ENCODE peak calls at places on chromosomes 5 and 9, in four cellular contexts. Q is MG63, C is adrenal gland, W is lower lobe of right lung. H is an unnamed sample.
A peak's percentile ranks its signal among the peaks of the same experiment; 100 is the strongest.

GRCh38 chr9:18771018-18771417 is 262.0 kb downstream of the SAXO1 start:
- DNase-seq in Q (no peak), C (no peak), W (no peak), H (no peak)

GRCh38 chr9:33130501-33130900 is 36.6 kb downstream of the B4GALT1 start:
- DNase-seq in Q (peak; percentile 14), C (no peak), W (no peak), H (peak; percentile 63)

GRCh38 chr5:134572811-134573210 is 47.3 kb downstream of the JADE2 start:
- DNase-seq in Q (no peak), C (no peak), W (no peak), H (no peak)

GRCh38 chr5:77852514-77853352 is 76.6 kb upstream of the TBCA start:
- DNase-seq in Q (peak; percentile 32), C (peak; percentile 80), W (no peak), H (peak; percentile 80)

GRCh38 chr9:131621551-131622321 is 76.4 kb downstream of the PRRT1B start:
- DNase-seq in Q (no peak), C (no peak), W (peak; percentile 74), H (no peak)

GRCh38 chr5:13698882-13699281 is 245.6 kb downstream of the DNAH5 start:
- DNase-seq in Q (no peak), C (no peak), W (no peak), H (no peak)

GRCh38 chr5:66230551-66230950 is 86.5 kb downstream of the SREK1 start:
- DNase-seq in Q (no peak), C (no peak), W (no peak), H (peak; percentile 28)

GRCh38 chr5:1788828-1789227 is 10.8 kb downstream of the MRPL36 start:
- DNase-seq in Q (no peak), C (no peak), W (no peak), H (no peak)

GRCh38 chr9:132881826-132882225 is 3.1 kb downstream of the SPACA9 start:
- DNase-seq in Q (no peak), C (no peak), W (no peak), H (no peak)

GRCh38 chr9:6194934-6195333 is 20.7 kb upstream of the IL33 start:
- DNase-seq in Q (no peak), C (no peak), W (no peak), H (no peak)

GRCh38 chr5:180847053-180847452 is 14.0 kb downstream of the ZFP62 start:
- DNase-seq in Q (no peak), C (no peak), W (no peak), H (no peak)

GRCh38 chr5:180849827-180850226 is 11.2 kb downstream of the ZFP62 start:
- DNase-seq in Q (no peak), C (no peak), W (no peak), H (no peak)

GRCh38 chr5:180848265-180848664 is 12.8 kb downstream of the ZFP62 start:
- DNase-seq in Q (no peak), C (no peak), W (no peak), H (no peak)

GRCh38 chr5:180850434-180851078 is 10.5 kb downstream of the ZFP62 start:
- DNase-seq in Q (no peak), C (no peak), W (no peak), H (no peak)

DNA sequence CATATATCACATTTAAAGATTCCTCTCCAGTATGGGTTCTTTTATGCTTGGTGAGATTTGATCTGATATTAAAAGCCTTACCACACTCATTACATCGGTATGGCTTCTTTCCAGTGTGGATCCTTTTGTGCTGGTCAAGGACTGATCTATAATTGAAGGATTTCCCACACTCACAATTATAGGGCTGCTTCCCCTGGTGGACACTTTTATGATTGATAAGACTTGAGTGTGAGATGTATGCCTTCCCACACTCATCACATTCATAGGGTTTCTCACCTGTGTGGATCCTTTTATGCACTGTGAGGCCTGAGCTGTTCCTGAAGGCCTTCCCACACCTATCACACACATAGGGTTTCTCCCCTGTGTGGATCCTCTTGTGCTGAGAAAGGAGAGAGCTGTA is 12.2 kb downstream of the ZFP62 start:
- DNase-seq in Q (no peak), C (no peak), W (no peak), H (no peak)
- H3K9me3 ChIP-seq in Q (peaks cover 55% of the 10 kb centered on the region), C (no peaks in the 10 kb centered on the region), W (peaks cover 9% of the 10 kb centered on the region), H (peaks cover 48% of the 10 kb centered on the region)

DNA sequence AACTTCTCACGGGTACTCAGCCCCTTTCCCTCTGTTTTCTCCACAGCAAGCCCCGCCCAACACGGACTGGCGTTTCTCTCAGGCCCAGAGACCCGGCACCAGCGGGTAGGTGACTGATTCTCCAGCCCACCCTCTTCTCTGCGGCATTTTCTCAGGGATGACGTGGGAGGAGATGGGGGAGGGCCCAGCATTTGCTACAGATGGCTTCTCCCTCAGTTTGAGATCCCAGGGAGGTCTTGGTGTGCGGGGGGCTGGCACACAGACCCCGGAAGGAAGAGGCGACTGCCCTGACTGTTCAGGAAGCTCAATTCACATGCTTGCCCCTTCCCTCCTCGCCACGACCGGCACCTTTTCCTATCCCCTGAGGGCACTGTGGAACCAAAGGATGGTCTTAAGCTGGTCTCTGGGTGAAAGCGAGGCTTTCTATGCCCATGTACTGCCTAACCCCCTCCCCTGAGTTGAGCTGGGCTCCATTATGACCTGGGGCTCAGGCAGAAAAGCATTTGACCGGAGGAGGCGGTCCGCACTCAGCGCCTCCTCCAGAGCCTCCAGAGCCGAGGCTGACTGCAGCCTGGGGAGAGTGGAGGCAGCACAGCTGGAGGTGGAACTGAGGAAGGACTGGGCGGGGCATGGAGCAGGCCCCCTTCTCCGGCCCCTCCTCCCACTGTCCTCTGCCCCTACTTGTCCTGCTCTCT is 6.0 kb downstream of the PCDHGC5 start:
- DNase-seq in Q (no peak), C (no peak), W (no peak), H (peak; percentile 43)
- H3K4me3 ChIP-seq in Q (no peak overlapping the region), C (no peak overlapping the region), W (no peak overlapping the region), H (peak overlapping the region; percentile 46)

GRCh38 chr9:126131066-126132010 is 195.3 kb upstream of the MVB12B start:
- DNase-seq in Q (no peak), C (no peak), W (no peak), H (no peak)
- H3K36me3 ChIP-seq in Q (no peaks in the 10 kb centered on the region), C (no peaks in the 10 kb centered on the region), W (no peaks in the 10 kb centered on the region), H (no peaks in the 10 kb centered on the region)

DNA sequence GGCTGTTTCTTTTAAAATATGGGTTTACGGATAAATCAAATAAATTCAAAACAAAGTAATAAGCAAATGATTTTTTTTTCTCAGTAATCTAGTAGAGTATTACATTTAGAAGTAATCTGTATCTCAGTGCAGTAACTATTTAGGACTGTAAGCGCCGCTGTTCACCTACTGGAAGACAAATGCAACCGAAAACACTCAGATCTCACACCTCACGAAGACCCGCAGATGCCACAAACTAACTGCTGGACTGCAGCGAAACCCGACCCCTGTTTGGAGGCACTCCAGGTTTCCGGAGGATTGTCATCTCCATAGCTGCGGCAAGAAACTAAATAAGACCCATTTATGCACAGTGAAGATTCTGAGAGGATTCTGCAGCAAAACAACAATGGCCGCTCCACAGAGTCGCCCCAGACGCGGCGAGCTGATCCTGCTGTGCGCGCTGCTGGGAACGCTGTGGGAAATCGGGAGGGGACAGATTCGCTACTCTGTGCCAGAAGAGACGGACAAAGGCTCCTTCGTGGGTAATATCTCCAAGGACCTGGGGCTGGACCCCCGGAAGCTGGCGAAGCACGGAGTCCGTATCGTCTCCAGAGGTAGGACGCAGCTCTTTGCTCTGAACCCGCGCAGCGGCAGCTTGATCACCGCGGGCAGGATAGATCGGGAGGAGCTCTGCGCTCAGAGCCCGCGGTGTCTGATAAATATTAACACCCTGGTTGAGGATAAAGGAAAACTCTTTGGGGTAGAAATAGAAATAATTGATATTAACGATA is at the start of gene PCDHGA8:
- DNase-seq in Q (no peak), C (no peak), W (no peak), H (no peak)
- H3K9me3 ChIP-seq in Q (peaks cover 9% of the 10 kb centered on the region), C (peaks cover 5% of the 10 kb centered on the region), W (peaks cover 77% of the 10 kb centered on the region), H (peaks cover 47% of the 10 kb centered on the region)

H was measured in astrocyte.